ENCODE peak calls at places on chromosomes 4 and X, in four cellular contexts. I is SK-N-SH, T is HepG2, J is K562. O is an unnamed sample.

GRCh38 chrX:46294234-46294633 is 251.0 kb downstream of the ZNF674 start:
- DNase-seq in J (no peak), T (no peak), I (no peak), O (no peak)

GRCh38 chrX:115535844-115536243 is 25.1 kb upstream of the PLS3 start:
- DNase-seq in T (no peak), J (no peak), I (no peak), O (no peak)

GRCh38 chr4:59240030-59240429 is 1960.1 kb upstream of the ADGRL3 start:
- DNase-seq in T (no peak), I (no peak), J (no peak), O (no peak)

GRCh38 chrX:40807384-40807783 is 72.0 kb upstream of the MED14 start:
- DNase-seq in J (no peak), I (no peak), T (no peak), O (no peak)

GRCh38 chrX:87409113-87409841 is 108.3 kb upstream of the KLHL4 start:
- DNase-seq in J (peak; percentile 10), T (peak; percentile 15), I (no peak), O (no peak)

GRCh38 chr4:137685357-137685756 is 153.1 kb upstream of the PCDH18 start:
- DNase-seq in I (peak; percentile 14), T (no peak), J (no peak), O (no peak)

GRCh38 chr4:78592104-78592783 is 40.7 kb downstream of the ANXA3 start:
- DNase-seq in I (peak; percentile 3), T (no peak), J (peak; percentile 57), O (peak; percentile 49)

GRCh38 chr4:187124311-187124710 is 400.7 kb upstream of the FAT1 start:
- DNase-seq in T (no peak), J (no peak), I (peak; percentile 36), O (no peak)

GRCh38 chrX:21781525-21781924 is 23.6 kb upstream of the SMPX start:
- DNase-seq in T (no peak), I (no peak), J (no peak), O (no peak)

GRCh38 chr4:150004481-150004880 is 73.8 kb upstream of the DCLK2 start:
- DNase-seq in I (no peak), J (no peak), T (no peak), O (no peak)

GRCh38 chrX:38052096-38052495 is 45.7 kb downstream of the SYTL5 start:
- DNase-seq in I (no peak), J (no peak), T (no peak), O (no peak)

GRCh38 chr4:128825226-128825625 is 15.7 kb downstream of the JADE1 start:
- DNase-seq in T (no peak), J (no peak), I (no peak), O (no peak)

GRCh38 chr4:25088342-25088952 is 57.7 kb upstream of the LGI2 start:
- DNase-seq in T (no peak), J (peak; percentile 53), I (peak; percentile 47), O (no peak)

GRCh38 chr4:159055851-159056250 is 47.0 kb upstream of the RAPGEF2 start:
- DNase-seq in I (no peak), T (no peak), J (no peak), O (no peak)

GRCh38 chr4:12409507-12410190 is 981.0 kb upstream of the HS3ST1 start:
- DNase-seq in I (no peak), J (no peak), T (no peak), O (no peak)

GRCh38 chrX:81054904-81055303 is 146.8 kb downstream of the HMGN5 start:
- DNase-seq in J (no peak), T (no peak), I (no peak), O (no peak)

GRCh38 chrX:105821471-105822081 is 763 bp upstream of the NRK start:
- DNase-seq in J (no peak), I (peak; percentile 12), T (no peak), O (peak; percentile 65)

GRCh38 chr4:140049924-140050681 is 103.9 kb downstream of the MAML3 start:
- DNase-seq in T (no peak), I (peak; percentile 61), J (no peak), O (peak; percentile 61)

GRCh38 chr4:76811604-76812412 is 86.1 kb downstream of the SOWAHB start:
- DNase-seq in T (no peak), I (no peak), J (no peak), O (no peak)

GRCh38 chr4:138175337-138175794 is 66.8 kb downstream of the SLC7A11 start:
- DNase-seq in J (no peak), I (no peak), T (no peak), O (no peak)

GRCh38 chr4:110508827-110509446 is 33.0 kb downstream of the ENPEP start:
- DNase-seq in J (no peak), T (no peak), I (peak; percentile 24), O (no peak)

GRCh38 chrX:19893722-19894121 is 6.3 kb upstream of the SH3KBP1 start:
- DNase-seq in J (no peak), T (peak; percentile 61), I (no peak), O (no peak)

GRCh38 chr4:150518559-150518958 is 63.4 kb upstream of the MAB21L2 start:
- DNase-seq in I (no peak), J (no peak), T (no peak), O (no peak)

GRCh38 chr4:154838155-154838554 is 57.1 kb downstream of the RBM46 start:
- DNase-seq in T (peak; percentile 13), J (no peak), I (peak; percentile 1), O (no peak)

GRCh38 chrX:41596586-41596985 is 92.2 kb upstream of the GPR34 start:
- DNase-seq in J (no peak), I (no peak), T (no peak), O (no peak)

GRCh38 chr4:2813446-2814405 is 20.8 kb downstream of the SH3BP2 start:
- DNase-seq in J (no peak), I (no peak), T (no peak), O (no peak)

GRCh38 chr4:20217951-20218350 is 33.8 kb upstream of the SLIT2 start:
- DNase-seq in J (no peak), T (no peak), I (no peak), O (no peak)

GRCh38 chr4:77158487-77158861 is 1.5 kb downstream of the CCNG2 start:
- DNase-seq in T (no peak), I (no peak), J (peak; percentile 17), O (no peak)

GRCh38 chrX:100677616-100678181 is 33.7 kb downstream of the SRPX2 start:
- DNase-seq in I (no peak), T (no peak), J (no peak), O (no peak)

GRCh38 chr4:165761968-165762367 is 111.1 kb upstream of the TLL1 start:
- DNase-seq in J (no peak), I (no peak), T (no peak), O (no peak)

GRCh38 chrX:148381603-148382002 is 118.8 kb upstream of the AFF2 start:
- DNase-seq in J (no peak), I (no peak), T (no peak), O (no peak)

GRCh38 chr4:56259595-56259994 is 127.7 kb downstream of the AASDH start:
- DNase-seq in J (no peak), I (no peak), T (no peak), O (no peak)
- TF ChIP-seq FOXJ3 in J (no peak), I (no peak), T (no peak), O (no peak)

GRCh38 chr4:57154926-57155325 is 44.7 kb upstream of the IGFBP7 start:
- DNase-seq in J (no peak), T (no peak), I (no peak), O (no peak)
- TF ChIP-seq FOXJ3 in J (no peak), T (no peak), I (no peak), O (no peak)

GRCh38 chrX:2898861-2899512 is 30.2 kb downstream of the ARSD start:
- DNase-seq in I (no peak), J (no peak), T (peak; percentile 24), O (no peak)
- TF ChIP-seq FOXJ3 in I (no peak), J (no peak), T (no peak), O (no peak)

GRCh38 chrX:122833230-122833629 is 350.8 kb upstream of the GRIA3 start:
- DNase-seq in T (no peak), I (peak; percentile 6), J (no peak), O (no peak)

DNA sequence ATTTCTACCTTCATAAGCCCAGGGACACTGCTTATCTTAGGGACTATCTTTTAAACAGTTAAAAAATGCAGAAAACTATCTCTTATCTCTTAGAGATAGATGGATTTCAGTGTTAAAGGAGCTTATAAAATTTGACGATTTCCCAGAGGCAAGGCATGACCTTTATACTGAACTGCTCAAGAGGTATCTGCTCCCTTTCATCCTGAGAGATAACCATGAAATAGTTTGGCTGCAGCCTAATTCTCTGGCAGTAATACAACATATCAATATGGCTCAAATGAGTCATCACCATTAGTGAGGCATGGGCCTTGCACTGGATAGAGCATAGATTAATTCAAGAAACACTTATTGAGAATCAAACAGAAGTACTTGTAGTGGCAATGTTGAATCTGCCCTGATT is 348.2 kb upstream of the GRIA3 start:
- DNase-seq in I (no peak), T (no peak), J (no peak), O (no peak)
- TF ChIP-seq FOXJ3 in I (no peak), T (no peak), J (no peak), O (no peak)

DNA sequence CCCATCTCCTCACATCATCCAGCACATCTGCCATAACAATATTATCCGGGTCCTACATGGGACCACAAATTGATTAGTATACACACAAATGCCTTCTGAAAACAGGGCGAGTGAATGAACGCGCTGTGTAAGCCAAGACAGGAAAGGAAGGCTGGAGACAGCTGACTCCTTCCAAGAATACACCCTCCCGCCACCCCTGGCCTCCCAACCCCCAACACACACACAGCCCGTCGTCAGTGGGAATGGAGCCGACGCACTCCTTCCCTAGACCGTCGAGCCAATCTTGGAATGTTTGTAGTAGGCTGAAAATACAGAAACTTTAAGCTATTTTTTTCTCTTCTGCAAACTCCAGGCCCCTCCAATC is 319 bp upstream of the MAGEH1 start:
- DNase-seq in T (no peak), I (no peak), J (peak; percentile 4), O (no peak)
- TF ChIP-seq FOXJ3 in T (no peak), I (no peak), J (no peak), O (no peak)

GRCh38 chr4:22635692-22636091 is 57.0 kb upstream of the GBA3 start:
- DNase-seq in T (no peak), J (no peak), I (no peak), O (peak; percentile 28)
- TF ChIP-seq FOXJ3 in T (no peak), J (no peak), I (no peak), O (no peak)

GRCh38 chrX:36436286-36436860 is 516.8 kb downstream of the CFAP47 start:
- DNase-seq in J (no peak), T (no peak), I (no peak), O (no peak)

GRCh38 chrX:36434521-36434920 is 515.0 kb downstream of the CFAP47 start:
- DNase-seq in I (no peak), T (no peak), J (no peak), O (no peak)

GRCh38 chrX:36431819-36432218 is 512.3 kb downstream of the CFAP47 start:
- DNase-seq in T (no peak), J (no peak), I (no peak), O (no peak)
- TF ChIP-seq FOXJ3 in T (no peak), J (no peak), I (no peak), O (no peak)

O was measured in WTC11.